ENCODE peak calls at places on chromosomes 1 and 21, in six cellular contexts. One of them, this sample, is unnamed.

GRCh38 chr1:43947061-43947889 is 525 bp downstream of the IPO13 start:
- DNase-seq in neural progenitor cell: no peak
- DNase-seq in GM23248: no peak
- DNase-seq in SK-N-SH: no peak
- DNase-seq in HCT116: no peak
- DNase-seq in PC-3: no peak
- DNase-seq in this sample: no peak

GRCh38 chr1:18531503-18531845 is 50.7 kb downstream of the KLHDC7A start:
- DNase-seq in neural progenitor cell: no peak
- DNase-seq in GM23248: no peak
- DNase-seq in SK-N-SH: no peak
- DNase-seq in HCT116: no peak
- DNase-seq in PC-3: no peak
- DNase-seq in this sample: no peak

GRCh38 chr1:217088521-217089221 is 365.4 kb upstream of the ESRRG start:
- DNase-seq in neural progenitor cell: peak; percentile 22
- DNase-seq in GM23248: no peak
- DNase-seq in SK-N-SH: peak; percentile 27
- DNase-seq in HCT116: no peak
- DNase-seq in PC-3: no peak
- DNase-seq in this sample: no peak

GRCh38 chr1:101567582-101568189 is 330.9 kb downstream of the S1PR1 start:
- DNase-seq in neural progenitor cell: peak; percentile 58
- DNase-seq in GM23248: peak; percentile 59
- DNase-seq in SK-N-SH: peak; percentile 47
- DNase-seq in HCT116: peak; percentile 2
- DNase-seq in PC-3: peak; percentile 51
- DNase-seq in this sample: peak; percentile 31

GRCh38 chr1:26041978-26042377 is 3.9 kb downstream of the SLC30A2 start:
- DNase-seq in neural progenitor cell: no peak
- DNase-seq in GM23248: no peak
- DNase-seq in SK-N-SH: no peak
- DNase-seq in HCT116: no peak
- DNase-seq in PC-3: no peak
- DNase-seq in this sample: no peak

GRCh38 chr1:17193222-17194132 is 11.5 kb upstream of the PADI1 start:
- DNase-seq in neural progenitor cell: no peak
- DNase-seq in GM23248: no peak
- DNase-seq in SK-N-SH: peak; percentile 61
- DNase-seq in HCT116: no peak
- DNase-seq in PC-3: no peak
- DNase-seq in this sample: no peak

GRCh38 chr1:198696211-198696610 is 57.4 kb downstream of the PTPRC start:
- DNase-seq in neural progenitor cell: no peak
- DNase-seq in GM23248: no peak
- DNase-seq in SK-N-SH: no peak
- DNase-seq in HCT116: no peak
- DNase-seq in PC-3: no peak
- DNase-seq in this sample: no peak

GRCh38 chr21:36509966-36510742 is 30.2 kb upstream of the CLDN14 start:
- DNase-seq in neural progenitor cell: no peak
- DNase-seq in GM23248: no peak
- DNase-seq in SK-N-SH: no peak
- DNase-seq in HCT116: no peak
- DNase-seq in PC-3: peak; percentile 93
- DNase-seq in this sample: no peak

DNA sequence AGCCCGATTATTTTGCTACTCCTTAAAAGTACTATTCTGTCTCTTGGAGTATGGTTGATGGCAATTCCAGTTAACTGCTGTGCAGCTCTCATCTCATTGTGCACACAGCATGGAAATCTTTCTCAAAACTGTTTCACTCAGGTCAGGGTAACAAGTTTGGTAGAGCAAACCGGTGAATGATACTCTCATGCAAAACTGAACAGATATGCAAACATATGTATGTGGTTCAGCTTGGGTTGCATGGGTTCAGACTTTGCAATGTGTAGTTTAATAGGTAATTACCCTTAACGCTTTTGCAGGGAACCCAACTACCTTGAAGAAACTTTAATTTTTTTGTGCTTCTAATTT is 2.2 kb downstream of the GADD45A start:
- DNase-seq in neural progenitor cell: no peak
- DNase-seq in GM23248: peak; percentile 24
- DNase-seq in SK-N-SH: no peak
- DNase-seq in HCT116: no peak
- DNase-seq in PC-3: no peak
- DNase-seq in this sample: peak; percentile 19
- H3K9ac ChIP-seq in neural progenitor cell: no peak overlapping the region
- H3K9ac ChIP-seq in GM23248: peak overlapping the region; percentile 96
- H3K9ac ChIP-seq in SK-N-SH: peak overlapping the region; percentile 97
- H3K9ac ChIP-seq in HCT116: peak overlapping the region; percentile 96
- H3K9ac ChIP-seq in PC-3: peak overlapping the region; percentile 65
- H3K9ac ChIP-seq in this sample: peak overlapping the region; percentile 98

GRCh38 chr1:24803220-24803619 is 58.0 kb downstream of the CLIC4 start:
- DNase-seq in neural progenitor cell: no peak
- DNase-seq in GM23248: peak; percentile 36
- DNase-seq in SK-N-SH: no peak
- DNase-seq in HCT116: no peak
- DNase-seq in PC-3: no peak
- DNase-seq in this sample: no peak

GRCh38 chr1:24806588-24806987 is 61.3 kb downstream of the CLIC4 start:
- DNase-seq in neural progenitor cell: no peak
- DNase-seq in GM23248: no peak
- DNase-seq in SK-N-SH: peak; percentile 35
- DNase-seq in HCT116: no peak
- DNase-seq in PC-3: no peak
- DNase-seq in this sample: no peak

GRCh38 chr1:24803987-24804530 is 58.8 kb downstream of the CLIC4 start:
- DNase-seq in neural progenitor cell: no peak
- DNase-seq in GM23248: no peak
- DNase-seq in SK-N-SH: no peak
- DNase-seq in HCT116: no peak
- DNase-seq in PC-3: no peak
- DNase-seq in this sample: no peak

GRCh38 chr1:24801169-24801568 is 55.9 kb downstream of the CLIC4 start:
- DNase-seq in neural progenitor cell: no peak
- DNase-seq in GM23248: no peak
- DNase-seq in SK-N-SH: no peak
- DNase-seq in HCT116: no peak
- DNase-seq in PC-3: no peak
- DNase-seq in this sample: no peak

DNA sequence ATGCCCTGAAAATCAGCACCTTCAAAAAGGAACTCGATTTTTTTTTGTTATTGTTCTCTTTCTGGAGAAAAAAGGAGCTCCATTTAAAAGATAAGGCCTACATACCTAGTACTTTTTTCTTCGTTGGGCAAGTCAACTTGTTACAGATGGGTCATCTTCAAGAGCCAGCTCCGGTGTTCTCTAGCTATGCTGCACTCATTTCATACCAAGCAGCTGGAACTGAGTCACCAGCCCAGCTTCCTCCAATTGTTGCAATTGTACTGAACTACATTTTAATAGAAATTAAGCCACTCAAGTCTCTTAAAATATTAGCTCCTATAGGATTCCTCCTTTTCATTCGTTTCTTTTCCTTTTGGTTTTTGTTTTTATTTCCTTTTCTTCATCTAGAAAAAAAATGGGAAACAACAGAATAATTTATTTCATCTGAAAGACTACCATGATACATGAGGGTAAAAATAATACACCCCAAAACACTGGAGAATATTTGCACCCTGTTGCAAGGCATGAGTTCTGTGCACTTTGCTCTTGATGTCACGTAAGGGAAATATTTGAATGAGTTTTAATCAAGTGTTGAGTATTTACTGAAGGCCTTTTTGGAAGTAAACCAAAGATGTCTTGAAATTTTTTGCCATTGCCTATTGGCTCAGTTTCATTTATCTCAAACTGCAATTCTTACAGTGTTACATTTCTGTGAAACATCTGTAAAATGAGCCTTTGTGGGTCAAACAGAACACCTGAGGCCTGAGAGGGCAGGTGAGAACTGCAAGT is 60.5 kb downstream of the CLIC4 start:
- DNase-seq in neural progenitor cell: no peak
- DNase-seq in GM23248: peak; percentile 92
- DNase-seq in SK-N-SH: no peak
- DNase-seq in HCT116: no peak
- DNase-seq in PC-3: peak; percentile 58
- DNase-seq in this sample: no peak
- TF ChIP-seq EZH2phosphoT487 in neural progenitor cell: no peak
- TF ChIP-seq EZH2phosphoT487 in GM23248: no peak
- TF ChIP-seq EZH2phosphoT487 in SK-N-SH: no peak
- TF ChIP-seq EZH2phosphoT487 in HCT116: no peak
- TF ChIP-seq EZH2phosphoT487 in PC-3: no peak
- TF ChIP-seq EZH2phosphoT487 in this sample: no peak

GRCh38 chr1:154609398-154610380 is 1.7 kb upstream of the ADAR start:
- DNase-seq in neural progenitor cell: peak; percentile 51
- DNase-seq in GM23248: peak; percentile 51
- DNase-seq in SK-N-SH: no peak
- DNase-seq in HCT116: peak; percentile 34
- DNase-seq in PC-3: peak; percentile 63
- DNase-seq in this sample: peak; percentile 85

GRCh38 chr1:154607748-154608521 is at the start of gene ADAR:
- DNase-seq in neural progenitor cell: peak; percentile 85
- DNase-seq in GM23248: peak; percentile 99
- DNase-seq in SK-N-SH: peak; percentile 87
- DNase-seq in HCT116: peak; percentile 91
- DNase-seq in PC-3: peak; percentile 95
- DNase-seq in this sample: peak; percentile 100

GRCh38 chr1:154614247-154614646 is 6.3 kb upstream of the ADAR start:
- DNase-seq in neural progenitor cell: peak; percentile 10
- DNase-seq in GM23248: no peak
- DNase-seq in SK-N-SH: peak; percentile 20
- DNase-seq in HCT116: no peak
- DNase-seq in PC-3: no peak
- DNase-seq in this sample: no peak

GRCh38 chr1:154608522-154609294 is 722 bp upstream of the ADAR start:
- DNase-seq in neural progenitor cell: peak; percentile 94
- DNase-seq in GM23248: peak; percentile 80
- DNase-seq in SK-N-SH: peak; percentile 77
- DNase-seq in HCT116: no peak
- DNase-seq in PC-3: peak; percentile 61
- DNase-seq in this sample: peak; percentile 62

DNA sequence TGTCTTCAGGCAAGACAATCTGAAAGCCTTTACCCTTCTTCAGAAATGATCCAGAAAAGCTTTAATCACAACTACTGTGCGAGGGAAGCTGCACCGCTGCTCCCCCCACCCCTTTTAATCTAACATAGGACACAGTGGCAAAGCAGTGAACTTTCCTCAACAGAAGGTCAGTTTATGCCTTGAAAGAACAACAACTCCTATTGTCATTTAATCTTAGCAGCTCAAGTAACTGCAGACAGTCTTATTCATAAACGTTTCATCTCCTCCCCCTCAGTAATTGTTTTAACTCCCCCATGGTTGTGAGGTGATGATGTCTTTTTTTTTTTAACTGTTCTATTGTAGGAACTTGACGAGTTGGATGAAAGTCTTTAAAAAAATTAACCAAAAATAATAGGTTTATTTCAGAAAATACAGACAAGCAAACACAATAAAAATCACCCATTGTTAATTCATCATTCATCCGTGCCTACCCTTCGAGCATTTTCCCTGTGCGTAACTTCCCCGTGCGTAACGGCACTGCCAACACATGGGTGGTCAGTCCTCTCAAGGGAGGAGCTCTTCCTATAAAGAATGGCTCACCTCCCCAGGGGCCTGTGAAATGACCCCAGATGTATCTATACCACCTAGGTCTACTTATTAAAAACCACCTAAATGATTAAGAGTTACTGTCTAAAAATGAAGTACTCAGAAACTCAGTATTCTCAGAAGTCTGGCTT is 3.3 kb upstream of the ADAR start:
- DNase-seq in neural progenitor cell: peak; percentile 44
- DNase-seq in GM23248: no peak
- DNase-seq in SK-N-SH: no peak
- DNase-seq in HCT116: no peak
- DNase-seq in PC-3: no peak
- DNase-seq in this sample: no peak
- H3K9ac ChIP-seq in neural progenitor cell: no peak overlapping the region
- H3K9ac ChIP-seq in GM23248: no peak overlapping the region
- H3K9ac ChIP-seq in SK-N-SH: no peak overlapping the region
- H3K9ac ChIP-seq in HCT116: no peak overlapping the region
- H3K9ac ChIP-seq in PC-3: no peak overlapping the region
- H3K9ac ChIP-seq in this sample: no peak overlapping the region

DNA sequence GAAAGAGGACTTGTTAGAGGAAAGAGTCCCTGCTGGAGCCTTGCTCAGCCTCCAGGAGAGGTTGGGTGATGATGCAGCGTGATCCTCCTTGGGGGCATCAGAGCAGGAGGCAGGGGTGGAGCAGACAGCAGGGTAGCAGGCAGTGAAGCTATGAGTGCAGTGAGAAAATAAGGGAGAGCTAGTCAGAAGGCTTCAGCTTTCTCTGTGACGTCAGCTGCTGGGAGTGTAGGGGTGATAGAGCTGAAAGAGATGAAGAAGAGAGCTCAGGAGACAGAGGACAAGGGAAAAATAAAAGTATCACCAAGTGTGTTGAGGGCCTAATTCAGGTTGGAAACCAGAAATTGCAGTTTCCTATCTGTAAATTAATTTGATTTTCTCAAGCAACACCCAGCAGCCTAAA is 2.2 kb upstream of the ADAM30 start:
- DNase-seq in neural progenitor cell: no peak
- DNase-seq in GM23248: no peak
- DNase-seq in SK-N-SH: no peak
- DNase-seq in HCT116: no peak
- DNase-seq in PC-3: no peak
- DNase-seq in this sample: no peak
- TF ChIP-seq EZH2phosphoT487 in neural progenitor cell: no peak
- TF ChIP-seq EZH2phosphoT487 in GM23248: no peak
- TF ChIP-seq EZH2phosphoT487 in SK-N-SH: no peak
- TF ChIP-seq EZH2phosphoT487 in HCT116: no peak
- TF ChIP-seq EZH2phosphoT487 in PC-3: no peak
- TF ChIP-seq EZH2phosphoT487 in this sample: no peak

DNA sequence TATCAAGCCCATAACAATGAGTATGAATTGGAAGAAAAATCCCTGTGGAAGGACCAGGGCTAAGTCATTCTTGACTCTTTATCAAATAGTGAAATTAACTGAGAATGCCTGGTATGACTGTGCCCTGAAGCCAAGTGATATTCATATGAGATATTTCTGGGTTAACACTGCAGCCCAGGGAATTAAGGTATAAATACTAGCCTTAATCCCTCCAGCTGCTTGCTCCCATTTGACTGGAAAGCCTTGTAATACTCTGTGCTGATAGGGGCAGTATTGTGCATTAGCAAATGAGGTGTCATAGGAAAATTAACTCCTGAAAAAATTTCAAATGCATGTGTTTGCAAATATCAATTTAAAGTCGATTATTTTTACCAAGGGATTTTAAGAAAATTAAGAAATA is 568.8 kb downstream of the LMO4 start:
- DNase-seq in neural progenitor cell: no peak
- DNase-seq in GM23248: no peak
- DNase-seq in SK-N-SH: no peak
- DNase-seq in HCT116: no peak
- DNase-seq in PC-3: no peak
- DNase-seq in this sample: no peak
- H3K9ac ChIP-seq in neural progenitor cell: no peak overlapping the region
- H3K9ac ChIP-seq in GM23248: no peak overlapping the region
- H3K9ac ChIP-seq in SK-N-SH: no peak overlapping the region
- H3K9ac ChIP-seq in HCT116: no peak overlapping the region
- H3K9ac ChIP-seq in PC-3: no peak overlapping the region
- H3K9ac ChIP-seq in this sample: no peak overlapping the region

GRCh38 chr1:50493710-50494109 is 70.5 kb upstream of the DMRTA2 start:
- DNase-seq in neural progenitor cell: no peak
- DNase-seq in GM23248: no peak
- DNase-seq in SK-N-SH: no peak
- DNase-seq in HCT116: no peak
- DNase-seq in PC-3: no peak
- DNase-seq in this sample: no peak
- TF ChIP-seq EZH2phosphoT487 in neural progenitor cell: no peak
- TF ChIP-seq EZH2phosphoT487 in GM23248: no peak
- TF ChIP-seq EZH2phosphoT487 in SK-N-SH: no peak
- TF ChIP-seq EZH2phosphoT487 in HCT116: no peak
- TF ChIP-seq EZH2phosphoT487 in PC-3: no peak
- TF ChIP-seq EZH2phosphoT487 in this sample: no peak

GRCh38 chr1:184152944-184153343 is 101.4 kb downstream of the TSEN15 start:
- DNase-seq in neural progenitor cell: no peak
- DNase-seq in GM23248: no peak
- DNase-seq in SK-N-SH: no peak
- DNase-seq in HCT116: no peak
- DNase-seq in PC-3: no peak
- DNase-seq in this sample: no peak
- H3K9ac ChIP-seq in neural progenitor cell: no peak overlapping the region
- H3K9ac ChIP-seq in GM23248: peak overlapping the region; percentile 30
- H3K9ac ChIP-seq in SK-N-SH: no peak overlapping the region
- H3K9ac ChIP-seq in HCT116: no peak overlapping the region
- H3K9ac ChIP-seq in PC-3: no peak overlapping the region
- H3K9ac ChIP-seq in this sample: no peak overlapping the region

This sample was measured in MM.1S.